ENCODE peak calls at places on chromosomes 16 and 17, in five cellular contexts. O, P, J, D and R are unnamed samples.

GRCh38 chr17:69539781-69540319 is 125.4 kb downstream of the MAP2K6 start:
- DNase-seq in O (no peak), P (no peak), J (peak), D (no peak), R (no peak)

GRCh38 chr17:32277284-32277683 is 11.7 kb downstream of the RHBDL3 start:
- DNase-seq in O (no peak), P (no peak), J (peak), D (no peak), R (no peak)

GRCh38 chr16:63922563-63922962 is 1199.3 kb downstream of the CDH11 start:
- DNase-seq in O (no peak), P (no peak), J (no peak), D (no peak), R (no peak)

GRCh38 chr17:73604046-73604445 is 40.2 kb downstream of the SDK2 start:
- DNase-seq in O (no peak), P (no peak), J (no peak), D (no peak), R (no peak)

GRCh38 chr16:65336169-65336568 is 214.3 kb upstream of the CDH11 start:
- DNase-seq in O (no peak), P (no peak), J (peak), D (no peak), R (no peak)

GRCh38 chr16:81564368-81565060 is 119.9 kb downstream of the CMIP start:
- DNase-seq in O (no peak), P (no peak), J (no peak), D (no peak), R (no peak)

GRCh38 chr17:1000597-1001490 is 3.9 kb downstream of the TIMM22 start:
- DNase-seq in O (no peak), P (no peak), J (peak), D (no peak), R (no peak)

GRCh38 chr17:62703269-62703775 is 75.9 kb downstream of the MRC2 start:
- DNase-seq in O (no peak), P (no peak), J (no peak), D (no peak), R (no peak)

GRCh38 chr16:69482410-69482951 is 58.1 kb downstream of the CYB5B start:
- DNase-seq in O (no peak), P (no peak), J (peak), D (peak), R (no peak)

GRCh38 chr17:67759355-67760171 is 41.8 kb downstream of the NOL11 start:
- DNase-seq in O (no peak), P (no peak), J (peak), D (no peak), R (no peak)

GRCh38 chr16:17199135-17199534 is 271.6 kb downstream of the XYLT1 start:
- DNase-seq in O (no peak), P (no peak), J (no peak), D (no peak), R (no peak)

GRCh38 chr17:78929908-78930775 is 5.0 kb upstream of the TIMP2 start:
- DNase-seq in O (no peak), P (no peak), J (no peak), D (no peak), R (no peak)

GRCh38 chr17:76544123-76544915 is 4.5 kb downstream of the PRCD start:
- DNase-seq in O (no peak), P (no peak), J (no peak), D (peak), R (no peak)

GRCh38 chr17:78247304-78247703 is 15.9 kb downstream of the TMEM235 start:
- DNase-seq in O (no peak), P (no peak), J (no peak), D (no peak), R (no peak)

GRCh38 chr17:77127735-77128361 is 12.9 kb upstream of the SEC14L1 start:
- DNase-seq in O (no peak), P (no peak), J (peak), D (no peak), R (no peak)

GRCh38 chr17:50479522-50480141 is 972 bp downstream of the RSAD1 start:
- DNase-seq in O (peak), P (no peak), J (peak), D (peak), R (peak)

GRCh38 chr16:55471448-55472097 is 7.4 kb upstream of the MMP2 start:
- DNase-seq in O (no peak), P (no peak), J (peak), D (no peak), R (no peak)

GRCh38 chr17:74758846-74759163 is 10.4 kb downstream of the NHERF1 start:
- DNase-seq in O (no peak), P (no peak), J (no peak), D (no peak), R (no peak)

GRCh38 chr16:85860413-85861094 is 38.4 kb upstream of the IRF8 start:
- DNase-seq in O (no peak), P (no peak), J (no peak), D (no peak), R (no peak)

GRCh38 chr17:79033046-79033616 is 9.2 kb downstream of the C1QTNF1 start:
- DNase-seq in O (no peak), P (no peak), J (no peak), D (no peak), R (no peak)

GRCh38 chr17:46730679-46731078 is 87.8 kb downstream of the WNT3 start:
- DNase-seq in O (no peak), P (no peak), J (no peak), D (no peak), R (no peak)

GRCh38 chr17:30093463-30094147 is 23.0 kb upstream of the NSRP1 start:
- DNase-seq in O (peak), P (peak), J (peak), D (peak), R (peak)

GRCh38 chr17:18247613-18248001 is 10.9 kb downstream of the FLII start:
- DNase-seq in O (no peak), P (no peak), J (no peak), D (peak), R (no peak)

GRCh38 chr16:75262800-75263127 is 11.3 kb upstream of the BCAR1 start:
- DNase-seq in O (no peak), P (no peak), J (no peak), D (no peak), R (no peak)

GRCh38 chr17:80497726-80498241 is 21.4 kb upstream of the NPTX1 start:
- DNase-seq in O (no peak), P (no peak), J (no peak), D (no peak), R (no peak)

GRCh38 chr16:85029413-85029794 is 1.8 kb downstream of the KIAA0513 start:
- DNase-seq in O (no peak), P (no peak), J (no peak), D (no peak), R (no peak)

GRCh38 chr16:87963400-87963799 is 12.2 kb downstream of the BANP start:
- DNase-seq in O (no peak), P (no peak), J (peak), D (no peak), R (no peak)

GRCh38 chr17:74805543-74805991 is 29.4 kb upstream of the NAT9 start:
- DNase-seq in O (no peak), P (no peak), J (no peak), D (no peak), R (no peak)

GRCh38 chr16:84138824-84139627 is 6.0 kb downstream of the HSDL1 start:
- DNase-seq in O (peak), P (no peak), J (peak), D (no peak), R (peak)

GRCh38 chr17:31320791-31321190 is 631 bp downstream of the EVI2A start:
- DNase-seq in O (no peak), P (no peak), J (peak), D (peak), R (no peak)

GRCh38 chr17:21113706-21114105 is 13.1 kb upstream of the DHRS7B start:
- DNase-seq in O (no peak), P (no peak), J (no peak), D (no peak), R (no peak)

GRCh38 chr17:18237461-18237860 is 12.0 kb downstream of the LLGL1 start:
- DNase-seq in O (no peak), P (no peak), J (no peak), D (no peak), R (no peak)

GRCh38 chr17:55762086-55762858 is 11.4 kb downstream of the PCTP start:
- DNase-seq in O (no peak), P (no peak), J (no peak), D (no peak), R (no peak)

GRCh38 chr17:41863074-41863843 is 2.0 kb downstream of the KLHL11 start:
- DNase-seq in O (peak), P (no peak), J (no peak), D (no peak), R (no peak)

GRCh38 chr17:42287305-42288077 is 807 bp upstream of the STAT5A start:
- DNase-seq in O (no peak), P (no peak), J (peak), D (peak), R (no peak)

GRCh38 chr17:9875441-9875840 is 29.6 kb downstream of the RCVRN start:
- DNase-seq in O (no peak), P (no peak), J (peak), D (no peak), R (no peak)